ENCODE peak calls at places on chromosomes 12 and 14, in seven cellular contexts. O is esophagus muscularis mucosa, R is ovary, X is upper lobe of left lung, E is Peyer's patch, K is HepG2, B is esophagus squamous epithelium. F is an unnamed sample.

GRCh38 chr14:74653386-74654138 is 41.5 kb upstream of the LTBP2 start:
- DNase-seq in E (no peak), X (no peak), O (no peak), R (no peak), K (no peak), B (no peak), F (no peak)

GRCh38 chr12:90910958-90911357 is 44.0 kb downstream of the CCER1 start:
- DNase-seq in R (no peak), O (no peak), X (no peak), B (no peak), K (no peak), E (no peak), F (no peak)

GRCh38 chr14:74516451-74517155 is 23.0 kb downstream of the ISCA2 start:
- DNase-seq in E (peak), X (no peak), O (no peak), R (no peak), K (peak), B (no peak), F (peak)

GRCh38 chr14:30337456-30337855 is 221.5 kb upstream of the G2E3 start:
- DNase-seq in X (no peak), K (no peak), R (no peak), B (no peak), E (no peak), O (no peak), F (no peak)

GRCh38 chr14:68380304-68380840 is 412.5 kb downstream of the ZFP36L1 start:
- DNase-seq in X (no peak), K (no peak), O (no peak), E (no peak), B (no peak), R (no peak), F (no peak)

GRCh38 chr14:31945074-31945613 is 132.0 kb upstream of the ARHGAP5 start:
- DNase-seq in E (peak), X (no peak), R (no peak), B (no peak), K (peak), O (no peak), F (no peak)

GRCh38 chr12:4355843-4356327 is 23.6 kb downstream of the FGF23 start:
- DNase-seq in E (peak), X (no peak), O (no peak), R (no peak), B (no peak), K (peak), F (peak)

GRCh38 chr12:25725874-25726273 is 172.8 kb upstream of the LMNTD1 start:
- DNase-seq in K (no peak), O (no peak), E (no peak), R (no peak), X (no peak), B (no peak), F (no peak)

GRCh38 chr12:53981652-53982565 is 3.0 kb upstream of the HOXC10 start:
- DNase-seq in B (no peak), K (no peak), O (no peak), E (no peak), X (no peak), R (no peak), F (no peak)

GRCh38 chr12:14743061-14743460 is 46.7 kb upstream of the GUCY2C start:
- DNase-seq in R (no peak), K (no peak), X (no peak), B (no peak), E (no peak), O (no peak), F (no peak)

GRCh38 chr14:51996148-51996746 is 6.9 kb downstream of the RTRAF start:
- DNase-seq in B (no peak), X (no peak), E (no peak), K (no peak), O (no peak), R (no peak), F (no peak)

GRCh38 chr12:115597157-115597712 is 680.3 kb downstream of the MED13L start:
- DNase-seq in O (no peak), R (no peak), E (no peak), X (no peak), K (peak), B (no peak), F (no peak)

GRCh38 chr14:104435147-104436046 is 144.2 kb upstream of the C14orf180 start:
- DNase-seq in K (no peak), O (peak), X (no peak), E (no peak), B (no peak), R (no peak), F (no peak)

GRCh38 chr14:83053022-83053710 is 1519.5 kb upstream of the SEL1L start:
- DNase-seq in E (no peak), O (no peak), X (no peak), B (no peak), K (no peak), R (no peak), F (no peak)

GRCh38 chr12:53232641-53233538 is 881 bp upstream of the RARG start:
- DNase-seq in E (peak), R (peak), O (no peak), B (no peak), X (peak), K (no peak), F (peak)

GRCh38 chr14:70640938-70641547 is 673 bp upstream of the TTC9 start:
- DNase-seq in K (no peak), O (peak), X (peak), E (peak), R (no peak), B (no peak), F (peak)

GRCh38 chr12:123794027-123794426 is 31.9 kb downstream of the DNAH10 start:
- DNase-seq in B (no peak), E (no peak), X (no peak), O (no peak), R (no peak), K (no peak), F (no peak)

GRCh38 chr12:103728323-103728722 is 112.7 kb downstream of the NT5DC3 start:
- DNase-seq in R (no peak), O (no peak), B (no peak), X (no peak), E (no peak), K (no peak), F (no peak)

GRCh38 chr12:16344269-16344668 is 3.2 kb upstream of the MGST1 start:
- DNase-seq in R (no peak), O (no peak), X (no peak), K (peak), B (no peak), E (no peak), F (no peak)

GRCh38 chr12:7354521-7354920 is 50.6 kb downstream of the ACSM4 start:
- DNase-seq in R (no peak), O (no peak), B (no peak), X (no peak), K (no peak), E (no peak), F (peak)

GRCh38 chr14:48584031-48584430 is 908.6 kb upstream of the MDGA2 start:
- DNase-seq in O (no peak), E (no peak), B (no peak), R (no peak), X (no peak), K (no peak), F (no peak)

GRCh38 chr14:92718659-92719058 is 29.8 kb downstream of the LGMN start:
- DNase-seq in R (no peak), E (no peak), K (no peak), X (no peak), B (no peak), O (no peak), F (no peak)

GRCh38 chr12:19299765-19300164 is 139.5 kb upstream of the AEBP2 start:
- DNase-seq in K (no peak), X (peak), O (no peak), R (no peak), E (no peak), B (no peak), F (no peak)

GRCh38 chr12:65313704-65314317 is 35.3 kb downstream of the MSRB3 start:
- DNase-seq in K (peak), B (no peak), E (no peak), O (no peak), X (no peak), R (no peak), F (no peak)

GRCh38 chr12:80188566-80188965 is 89.2 kb downstream of the OTOGL start:
- DNase-seq in X (no peak), E (no peak), B (no peak), O (no peak), K (no peak), R (no peak), F (no peak)

GRCh38 chr14:77707355-77707723 is 484 bp downstream of the ALKBH1 start:
- DNase-seq in K (peak), X (peak), B (no peak), E (peak), O (no peak), R (no peak), F (peak)

GRCh38 chr12:25364529-25365339 is 114.0 kb upstream of the KRAS start:
- DNase-seq in X (no peak), E (no peak), R (no peak), K (no peak), O (no peak), B (no peak), F (no peak)

GRCh38 chr12:21248679-21249078 is 86.0 kb downstream of the SLCO1A2 start:
- DNase-seq in K (no peak), R (no peak), E (no peak), B (no peak), X (no peak), O (no peak), F (no peak)

GRCh38 chr12:108701779-108702435 is 29.4 kb downstream of the CORO1C start:
- DNase-seq in X (no peak), B (no peak), O (peak), E (no peak), R (no peak), K (no peak), F (no peak)
- TF ChIP-seq POLR2A in X (no peak), B (no peak), O (no peak), E (no peak), R (no peak), K (no peak), F (no peak)

DNA sequence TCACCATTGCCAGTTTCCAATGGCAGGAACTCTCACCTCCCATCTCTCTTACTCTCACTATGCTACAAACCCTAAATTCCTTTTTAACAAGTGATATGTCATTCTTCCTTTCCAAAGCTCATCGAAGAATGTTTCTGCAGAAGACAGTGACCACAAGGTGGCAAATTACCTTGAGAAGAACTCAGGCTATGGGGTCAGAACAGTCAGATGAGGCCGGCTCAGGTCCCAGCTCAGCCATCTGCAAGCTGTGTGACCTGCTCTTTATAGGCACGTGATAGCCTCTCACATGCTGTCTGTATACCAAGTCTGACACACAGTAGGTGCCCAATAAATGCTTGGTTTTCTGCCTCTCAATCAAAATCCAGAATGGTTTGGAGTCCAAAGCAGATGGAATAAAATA is 80.7 kb downstream of the FOXN3 start:
- DNase-seq in K (peak), B (no peak), R (no peak), O (no peak), X (no peak), E (no peak), F (no peak)
- TF ChIP-seq CTCF in K (peak), B (no peak), R (no peak), O (no peak), X (no peak), E (peak), F (no peak)

GRCh38 chr14:54567634-54568561 is 970 bp downstream of the SAMD4A start:
- DNase-seq in K (peak), X (peak), R (peak), O (no peak), E (peak), B (no peak), F (peak)

GRCh38 chr14:54565236-54566151 is 1.4 kb upstream of the SAMD4A start:
- DNase-seq in B (peak), E (peak), X (peak), O (peak), R (peak), K (peak), F (peak)

GRCh38 chr14:54566152-54566409 is 847 bp upstream of the SAMD4A start:
- DNase-seq in B (no peak), E (no peak), K (no peak), X (no peak), R (no peak), O (no peak), F (no peak)

GRCh38 chr14:54567224-54567633 is 301 bp downstream of the SAMD4A start:
- DNase-seq in O (no peak), B (no peak), E (no peak), X (peak), R (no peak), K (no peak), F (peak)

GRCh38 chr14:54566410-54567223 is at the start of gene SAMD4A:
- DNase-seq in R (peak), E (peak), B (peak), O (peak), K (peak), X (peak), F (peak)
- TF ChIP-seq POLR2A in R (peak), E (no peak), B (no peak), O (peak), K (no peak), X (peak), F (peak)

DNA sequence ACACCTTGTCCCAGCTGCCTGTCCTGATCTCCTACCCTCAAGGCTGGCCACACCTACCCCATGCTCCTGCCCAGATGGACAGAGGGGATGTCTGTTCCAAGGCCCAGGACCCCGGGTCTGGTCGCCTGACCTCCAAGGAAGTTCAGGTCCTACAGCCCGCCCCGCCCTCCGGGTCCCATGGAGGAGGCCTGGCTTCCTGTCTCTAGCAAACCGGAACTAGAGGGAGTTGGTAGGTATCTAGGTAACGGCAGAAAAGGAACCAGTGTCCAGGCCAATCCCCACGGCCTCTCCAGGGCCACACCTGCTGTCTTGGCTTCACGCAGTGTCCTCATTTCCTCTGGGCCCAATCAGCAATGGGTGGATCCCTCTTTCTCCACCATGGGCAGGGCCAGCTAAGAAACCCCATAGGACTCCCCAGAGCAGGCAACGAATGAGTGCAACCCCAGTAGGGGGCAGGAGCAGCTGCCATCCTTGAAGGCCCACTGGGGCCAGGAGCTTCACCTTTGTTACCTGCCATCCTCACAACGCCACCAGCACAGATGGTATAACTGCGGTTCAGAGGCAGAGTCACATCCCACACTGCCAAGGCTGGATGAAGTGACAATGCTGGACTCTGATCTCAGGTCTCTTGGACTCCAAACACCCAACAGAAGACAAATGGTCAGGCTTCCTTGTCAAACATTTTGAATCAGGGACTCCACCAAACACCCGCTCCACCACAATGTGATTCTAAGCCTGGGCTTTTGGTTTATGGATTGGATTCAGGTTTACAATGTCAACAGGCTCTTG is 25.1 kb upstream of the RPLP0 start:
- DNase-seq in X (peak), K (no peak), E (peak), R (no peak), O (no peak), B (no peak), F (no peak)
- TF ChIP-seq CTCF in X (peak), K (no peak), E (no peak), R (no peak), O (no peak), B (no peak), F (no peak)